ENCODE peak calls at places on chromosomes 13 and 19, in five cellular contexts. One of them, this sample, is unnamed.

GRCh38 chr13:112448621-112449544 is 72.7 kb downstream of the SPACA7 start:
- DNase-seq in cardiac muscle cell: no peak
- DNase-seq in tibial nerve: no peak
- DNase-seq in fibroblast of pulmonary artery: no peak
- DNase-seq in fibroblast of lung: no peak
- DNase-seq in this sample: no peak

GRCh38 chr19:18417250-18418033 is 1.8 kb upstream of the SSBP4 start:
- DNase-seq in cardiac muscle cell: peak; percentile 96
- DNase-seq in tibial nerve: peak; percentile 63
- DNase-seq in fibroblast of pulmonary artery: peak; percentile 90
- DNase-seq in fibroblast of lung: peak; percentile 83
- DNase-seq in this sample: peak; percentile 89

GRCh38 chr19:28457620-28458019 is 755.3 kb downstream of the UQCRFS1 start:
- DNase-seq in cardiac muscle cell: no peak
- DNase-seq in tibial nerve: no peak
- DNase-seq in fibroblast of pulmonary artery: no peak
- DNase-seq in fibroblast of lung: no peak
- DNase-seq in this sample: no peak

GRCh38 chr13:113759525-113760137 is 605 bp downstream of the TMEM255B start:
- DNase-seq in cardiac muscle cell: peak; percentile 23
- DNase-seq in tibial nerve: no peak
- DNase-seq in fibroblast of pulmonary artery: peak; percentile 50
- DNase-seq in fibroblast of lung: no peak
- DNase-seq in this sample: peak; percentile 63

GRCh38 chr13:34943675-34944634 is 1.9 kb downstream of the NBEA start:
- DNase-seq in cardiac muscle cell: no peak
- DNase-seq in tibial nerve: no peak
- DNase-seq in fibroblast of pulmonary artery: no peak
- DNase-seq in fibroblast of lung: no peak
- DNase-seq in this sample: no peak

GRCh38 chr13:114128624-114129522 is 3.5 kb downstream of the RASA3 start:
- DNase-seq in cardiac muscle cell: peak; percentile 91
- DNase-seq in tibial nerve: peak; percentile 55
- DNase-seq in fibroblast of pulmonary artery: peak; percentile 91
- DNase-seq in fibroblast of lung: peak; percentile 97
- DNase-seq in this sample: peak; percentile 86

GRCh38 chr19:54158812-54159351 is 639 bp downstream of the LENG1 start:
- DNase-seq in cardiac muscle cell: peak; percentile 33
- DNase-seq in tibial nerve: no peak
- DNase-seq in fibroblast of pulmonary artery: no peak
- DNase-seq in fibroblast of lung: no peak
- DNase-seq in this sample: no peak

GRCh38 chr19:15332311-15332996 is at the start of gene BRD4:
- DNase-seq in cardiac muscle cell: peak; percentile 65
- DNase-seq in tibial nerve: peak; percentile 51
- DNase-seq in fibroblast of pulmonary artery: peak; percentile 50
- DNase-seq in fibroblast of lung: peak; percentile 54
- DNase-seq in this sample: peak; percentile 90

GRCh38 chr13:79811170-79811569 is 330.2 kb downstream of the NDFIP2 start:
- DNase-seq in cardiac muscle cell: no peak
- DNase-seq in tibial nerve: no peak
- DNase-seq in fibroblast of pulmonary artery: no peak
- DNase-seq in fibroblast of lung: no peak
- DNase-seq in this sample: no peak

GRCh38 chr13:97911311-97912138 is 42.0 kb upstream of the IPO5 start:
- DNase-seq in cardiac muscle cell: peak; percentile 22
- DNase-seq in tibial nerve: no peak
- DNase-seq in fibroblast of pulmonary artery: no peak
- DNase-seq in fibroblast of lung: peak; percentile 40
- DNase-seq in this sample: no peak

GRCh38 chr19:10000171-10000826 is 10.0 kb downstream of the COL5A3 start:
- DNase-seq in cardiac muscle cell: peak; percentile 81
- DNase-seq in tibial nerve: peak; percentile 61
- DNase-seq in fibroblast of pulmonary artery: peak; percentile 72
- DNase-seq in fibroblast of lung: peak; percentile 49
- DNase-seq in this sample: peak; percentile 73

GRCh38 chr13:30743319-30744055 is 8.1 kb downstream of the ALOX5AP start:
- DNase-seq in cardiac muscle cell: peak; percentile 98
- DNase-seq in tibial nerve: no peak
- DNase-seq in fibroblast of pulmonary artery: peak; percentile 98
- DNase-seq in fibroblast of lung: peak; percentile 100
- DNase-seq in this sample: no peak

GRCh38 chr13:69566104-69566716 is 541.4 kb upstream of the ATXN8OS start:
- DNase-seq in cardiac muscle cell: no peak
- DNase-seq in tibial nerve: no peak
- DNase-seq in fibroblast of pulmonary artery: no peak
- DNase-seq in fibroblast of lung: no peak
- DNase-seq in this sample: no peak

GRCh38 chr13:69567514-69567913 is 540.1 kb upstream of the ATXN8OS start:
- DNase-seq in cardiac muscle cell: no peak
- DNase-seq in tibial nerve: no peak
- DNase-seq in fibroblast of pulmonary artery: no peak
- DNase-seq in fibroblast of lung: no peak
- DNase-seq in this sample: no peak

DNA sequence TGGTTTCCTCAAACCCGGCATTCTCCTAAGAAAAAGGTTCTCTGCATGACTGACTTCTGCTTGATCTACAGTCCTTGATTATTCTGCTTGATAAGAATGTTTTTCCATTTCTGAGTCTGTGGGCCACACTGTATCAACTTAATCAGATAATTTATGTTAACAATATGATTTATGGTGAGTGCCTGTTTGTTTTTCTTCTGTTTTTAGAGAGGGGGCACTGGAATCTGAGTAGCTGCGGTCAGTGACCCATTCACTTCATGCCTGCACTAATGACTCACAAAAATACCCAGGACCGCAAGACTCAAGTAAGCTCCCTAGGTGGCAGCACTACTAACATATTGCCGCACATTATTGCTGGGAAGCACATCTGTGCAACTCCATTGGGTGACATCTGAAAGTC is 542.3 kb upstream of the ATXN8OS start:
- DNase-seq in cardiac muscle cell: peak; percentile 0
- DNase-seq in tibial nerve: no peak
- DNase-seq in fibroblast of pulmonary artery: no peak
- DNase-seq in fibroblast of lung: peak; percentile 79
- DNase-seq in this sample: no peak
- TF ChIP-seq CTCF in cardiac muscle cell: no peak
- TF ChIP-seq CTCF in tibial nerve: no peak
- TF ChIP-seq CTCF in fibroblast of pulmonary artery: no peak
- TF ChIP-seq CTCF in fibroblast of lung: no peak
- TF ChIP-seq CTCF in this sample: no peak

GRCh38 chr13:109784590-109785140 is 1.7 kb downstream of the IRS2 start:
- DNase-seq in cardiac muscle cell: peak; percentile 86
- DNase-seq in tibial nerve: peak; percentile 42
- DNase-seq in fibroblast of pulmonary artery: peak; percentile 77
- DNase-seq in fibroblast of lung: peak; percentile 72
- DNase-seq in this sample: peak; percentile 91
- TF ChIP-seq CTCF in cardiac muscle cell: peak; percentile 16
- TF ChIP-seq CTCF in tibial nerve: peak; percentile 95
- TF ChIP-seq CTCF in fibroblast of pulmonary artery: no peak
- TF ChIP-seq CTCF in fibroblast of lung: peak; percentile 28
- TF ChIP-seq CTCF in this sample: peak; percentile 50

DNA sequence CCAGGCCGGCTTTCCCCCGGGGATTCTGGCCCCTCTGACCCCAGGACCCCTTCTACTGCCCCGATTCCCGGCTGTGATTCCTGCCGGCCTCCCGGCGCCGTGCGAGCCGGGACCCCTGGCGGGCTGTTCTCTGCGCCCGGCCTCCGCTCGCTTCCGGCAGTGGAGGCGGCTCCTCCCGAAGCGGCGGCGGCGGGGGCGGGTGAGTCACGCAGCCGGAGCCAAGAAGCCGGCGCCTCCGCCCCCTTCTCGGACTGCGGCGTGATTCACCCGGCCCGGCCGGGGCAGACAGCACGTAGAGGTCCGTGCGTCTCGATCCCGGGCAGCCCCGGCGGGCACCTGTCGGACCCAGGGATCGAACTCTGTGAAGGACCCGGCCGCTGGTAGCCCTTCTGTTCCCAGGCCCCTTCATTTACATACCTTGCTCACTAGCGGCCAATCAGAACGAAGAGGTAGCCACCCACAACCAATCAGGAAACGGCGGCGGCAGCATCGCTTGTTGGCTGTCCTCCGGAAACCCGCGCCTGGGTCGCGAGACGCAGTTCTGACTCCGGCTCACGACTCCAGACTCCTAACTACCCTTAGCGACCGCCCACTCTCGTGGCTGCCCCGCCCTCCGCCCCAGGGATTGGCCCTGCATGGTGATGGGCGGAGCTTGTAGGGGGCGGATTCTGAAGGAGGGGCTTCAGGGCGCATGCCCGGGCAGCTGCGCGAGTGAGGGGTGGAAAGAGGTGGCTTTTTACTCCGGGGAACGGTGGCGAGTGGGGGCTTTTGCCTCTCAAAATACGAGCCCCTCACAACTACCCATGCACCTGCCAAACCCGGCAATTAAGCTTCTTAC is at the start of gene SERTAD1:
- DNase-seq in cardiac muscle cell: peak; percentile 100
- DNase-seq in tibial nerve: peak; percentile 100
- DNase-seq in fibroblast of pulmonary artery: peak; percentile 99
- DNase-seq in fibroblast of lung: peak; percentile 98
- DNase-seq in this sample: peak; percentile 100
- TF ChIP-seq CTCF in cardiac muscle cell: peak; percentile 55
- TF ChIP-seq CTCF in tibial nerve: peak; percentile 94
- TF ChIP-seq CTCF in fibroblast of pulmonary artery: peak; percentile 44
- TF ChIP-seq CTCF in fibroblast of lung: peak; percentile 51
- TF ChIP-seq CTCF in this sample: peak; percentile 75

GRCh38 chr19:23439623-23440022 is 44.4 kb upstream of the ZNF91 start:
- DNase-seq in cardiac muscle cell: no peak
- DNase-seq in tibial nerve: no peak
- DNase-seq in fibroblast of pulmonary artery: no peak
- DNase-seq in fibroblast of lung: no peak
- DNase-seq in this sample: no peak

GRCh38 chr19:23436944-23437343 is 41.7 kb upstream of the ZNF91 start:
- DNase-seq in cardiac muscle cell: no peak
- DNase-seq in tibial nerve: no peak
- DNase-seq in fibroblast of pulmonary artery: no peak
- DNase-seq in fibroblast of lung: no peak
- DNase-seq in this sample: no peak

GRCh38 chr19:23440207-23440606 is 44.9 kb upstream of the ZNF91 start:
- DNase-seq in cardiac muscle cell: no peak
- DNase-seq in tibial nerve: no peak
- DNase-seq in fibroblast of pulmonary artery: no peak
- DNase-seq in fibroblast of lung: no peak
- DNase-seq in this sample: no peak

GRCh38 chr19:23437901-23438300 is 42.6 kb upstream of the ZNF91 start:
- DNase-seq in cardiac muscle cell: no peak
- DNase-seq in tibial nerve: no peak
- DNase-seq in fibroblast of pulmonary artery: no peak
- DNase-seq in fibroblast of lung: no peak
- DNase-seq in this sample: no peak

DNA sequence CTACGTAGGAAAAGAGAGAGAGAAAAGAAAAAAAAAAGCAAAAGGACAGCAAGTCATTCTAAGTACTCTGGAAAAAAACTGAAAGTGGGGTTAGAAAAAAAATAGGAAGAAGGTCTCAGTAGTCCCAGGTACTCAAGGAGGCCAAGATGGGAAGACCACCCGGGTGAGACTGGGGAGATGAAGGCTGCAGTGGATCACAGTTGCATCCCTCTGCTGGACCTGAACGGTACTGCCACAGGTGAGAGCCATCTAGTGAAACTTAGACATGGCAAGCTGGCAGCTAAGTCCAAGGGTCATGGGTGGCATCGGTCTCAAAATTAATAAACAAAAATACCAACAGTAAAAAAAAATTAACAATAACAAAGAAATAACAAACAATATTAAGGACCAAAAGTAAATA is 41.0 kb upstream of the ZNF91 start:
- DNase-seq in cardiac muscle cell: no peak
- DNase-seq in tibial nerve: no peak
- DNase-seq in fibroblast of pulmonary artery: no peak
- DNase-seq in fibroblast of lung: no peak
- DNase-seq in this sample: no peak
- TF ChIP-seq CTCF in cardiac muscle cell: peak; percentile 5
- TF ChIP-seq CTCF in tibial nerve: no peak
- TF ChIP-seq CTCF in fibroblast of pulmonary artery: peak; percentile 16
- TF ChIP-seq CTCF in fibroblast of lung: peak; percentile 8
- TF ChIP-seq CTCF in this sample: no peak

DNA sequence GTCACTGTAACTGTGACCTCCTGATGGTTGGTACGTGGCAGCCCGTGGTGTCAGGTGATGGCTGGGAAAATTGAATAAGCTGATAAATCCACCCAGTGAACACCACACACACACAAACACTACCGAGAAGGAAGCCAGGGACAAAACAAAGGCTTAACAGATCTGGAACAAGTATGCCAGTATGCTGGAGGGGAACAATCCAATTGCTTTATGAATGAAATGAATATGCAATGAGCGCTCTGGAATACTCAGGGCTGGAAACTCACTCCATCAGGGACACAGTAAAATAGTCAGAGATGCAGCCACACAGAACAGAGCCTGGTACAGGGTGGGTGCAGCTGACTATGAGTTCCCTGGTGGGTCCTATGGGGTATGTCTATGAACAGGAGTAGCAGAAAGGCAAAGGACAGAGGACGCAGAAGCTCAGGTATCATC is 16.7 kb downstream of the TMTC4 start:
- DNase-seq in cardiac muscle cell: no peak
- DNase-seq in tibial nerve: no peak
- DNase-seq in fibroblast of pulmonary artery: no peak
- DNase-seq in fibroblast of lung: no peak
- DNase-seq in this sample: no peak
- TF ChIP-seq CTCF in cardiac muscle cell: no peak
- TF ChIP-seq CTCF in tibial nerve: no peak
- TF ChIP-seq CTCF in fibroblast of pulmonary artery: no peak
- TF ChIP-seq CTCF in fibroblast of lung: no peak
- TF ChIP-seq CTCF in this sample: no peak

DNA sequence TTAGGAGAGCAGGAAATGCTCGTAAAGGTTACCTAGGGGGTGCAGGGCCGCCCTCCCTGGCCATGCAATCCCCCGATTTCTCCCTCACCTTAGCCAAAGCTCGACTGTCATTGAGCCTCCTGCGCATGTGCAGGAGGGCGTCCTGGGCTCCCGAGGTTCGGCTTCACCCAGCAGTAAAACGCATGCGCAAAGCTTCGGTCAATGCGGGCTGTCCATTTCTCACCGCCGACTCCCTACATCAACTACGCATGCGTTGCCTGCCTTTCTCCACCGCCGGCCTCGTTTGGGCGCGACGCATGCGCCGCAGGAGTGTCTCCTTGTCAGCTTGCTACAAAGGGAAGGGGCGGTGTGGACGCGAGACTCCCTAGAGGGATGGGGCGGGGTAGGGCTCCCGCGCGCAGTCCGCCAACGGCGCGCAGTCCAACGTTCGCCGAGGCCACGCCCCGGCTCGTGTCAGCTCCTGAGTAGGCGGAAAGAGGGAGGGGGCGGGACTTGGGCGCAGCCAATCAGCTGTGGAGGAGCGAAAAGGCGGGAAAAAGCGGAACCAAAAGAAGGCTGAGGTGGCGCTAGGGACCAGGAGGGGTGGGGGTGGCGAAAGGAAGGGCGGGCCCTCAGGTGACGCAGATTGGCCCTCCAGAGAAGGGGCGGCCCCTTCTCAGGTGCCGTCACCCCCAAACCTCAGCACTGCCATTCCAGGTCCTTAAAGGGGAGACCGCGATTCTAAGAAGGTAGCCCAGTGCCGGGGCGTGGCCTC is at the start of the genes SYNGR4 and TMEM143:
- DNase-seq in cardiac muscle cell: peak; percentile 100
- DNase-seq in tibial nerve: peak; percentile 94
- DNase-seq in fibroblast of pulmonary artery: peak; percentile 100
- DNase-seq in fibroblast of lung: peak; percentile 99
- DNase-seq in this sample: peak; percentile 99
- TF ChIP-seq CTCF in cardiac muscle cell: no peak
- TF ChIP-seq CTCF in tibial nerve: peak; percentile 7
- TF ChIP-seq CTCF in fibroblast of pulmonary artery: no peak
- TF ChIP-seq CTCF in fibroblast of lung: no peak
- TF ChIP-seq CTCF in this sample: no peak

This sample was measured in upper lobe of right lung.